ENCODE peak calls at places on chromosome 1, in six cellular contexts. P, U, N, G, Q and I are unnamed samples.

GRCh38 chr1:220717800-220718640 is 27.9 kb downstream of the C1orf115 start:
- DNase-seq in N (no peak), G (no peak), Q (no peak), P (no peak), U (no peak), I (no peak)

GRCh38 chr1:38115251-38115650 is 68.7 kb upstream of the POU3F1 start:
- DNase-seq in P (no peak), N (no peak), Q (no peak), G (no peak), U (no peak), I (no peak)

GRCh38 chr1:51519857-51520699 is 1.0 kb upstream of the EPS15 start:
- DNase-seq in Q (no peak), N (no peak), P (peak), U (no peak), G (peak), I (no peak)

GRCh38 chr1:42324398-42325013 is 10.5 kb downstream of the FOXJ3 start:
- DNase-seq in U (no peak), Q (no peak), G (no peak), P (no peak), N (no peak), I (no peak)

GRCh38 chr1:204296431-204296988 is 63.2 kb downstream of the PLEKHA6 start:
- DNase-seq in G (peak), P (peak), Q (peak), U (no peak), N (no peak), I (no peak)

GRCh38 chr1:237112663-237113062 is 70.7 kb downstream of the RYR2 start:
- DNase-seq in U (no peak), N (no peak), Q (no peak), G (no peak), P (no peak), I (no peak)

GRCh38 chr1:83822206-83822605 is 176.7 kb downstream of the TTLL7 start:
- DNase-seq in G (no peak), N (no peak), P (peak), Q (no peak), U (no peak), I (no peak)

GRCh38 chr1:103788377-103788776 is 38.7 kb downstream of the AMY1C start:
- DNase-seq in P (peak), Q (no peak), G (no peak), N (no peak), U (no peak), I (no peak)

GRCh38 chr1:200911361-200911760 is 16.7 kb downstream of the INAVA start:
- DNase-seq in P (no peak), U (no peak), G (no peak), Q (no peak), N (no peak), I (no peak)

GRCh38 chr1:10146391-10146790 is 64.0 kb upstream of the KIF1B start:
- DNase-seq in G (no peak), N (no peak), U (no peak), Q (no peak), P (peak), I (no peak)

GRCh38 chr1:10667815-10668214 is 128.6 kb downstream of the CASZ1 start:
- DNase-seq in Q (no peak), N (no peak), P (no peak), U (no peak), G (no peak), I (no peak)

GRCh38 chr1:64895500-64895899 is 70.8 kb downstream of the JAK1 start:
- DNase-seq in U (no peak), P (no peak), G (no peak), N (no peak), Q (no peak), I (no peak)

GRCh38 chr1:58783993-58784757 is at the start of gene JUN:
- DNase-seq in G (peak), U (peak), N (peak), Q (peak), P (peak), I (peak)

GRCh38 chr1:112633628-112634027 is 14.0 kb downstream of the CAPZA1 start:
- DNase-seq in N (no peak), G (no peak), U (no peak), P (no peak), Q (no peak), I (no peak)

GRCh38 chr1:170790651-170791071 is 126.7 kb downstream of the PRRX1 start:
- DNase-seq in G (peak), N (no peak), U (no peak), P (peak), Q (no peak), I (no peak)

GRCh38 chr1:6103111-6103853 is 57.6 kb downstream of the KCNAB2 start:
- DNase-seq in P (no peak), Q (no peak), G (no peak), U (no peak), N (no peak), I (no peak)

GRCh38 chr1:44588551-44588950 is 85.7 kb downstream of the TMEM53 start:
- DNase-seq in N (no peak), P (no peak), G (no peak), U (no peak), Q (no peak), I (no peak)

GRCh38 chr1:201229771-201230635 is 39.4 kb downstream of the IGFN1 start:
- DNase-seq in P (peak), G (peak), N (no peak), Q (no peak), U (no peak), I (no peak)

GRCh38 chr1:51328279-51328678 is 2.1 kb downstream of the TTC39A start:
- DNase-seq in U (no peak), G (peak), P (peak), Q (no peak), N (no peak), I (no peak)

GRCh38 chr1:43634729-43635128 is 15.2 kb upstream of the KDM4A start:
- DNase-seq in N (no peak), G (no peak), P (peak), U (no peak), Q (peak), I (no peak)

GRCh38 chr1:55321947-55322346 is 106.8 kb upstream of the USP24 start:
- DNase-seq in N (no peak), G (peak), P (peak), Q (no peak), U (no peak), I (no peak)

GRCh38 chr1:101996830-101997485 is at the start of gene OLFM3:
- DNase-seq in N (no peak), Q (peak), G (no peak), P (peak), U (no peak), I (no peak)

GRCh38 chr1:41122851-41123518 is 101.5 kb upstream of the SLFNL1 start:
- DNase-seq in N (no peak), U (no peak), G (peak), Q (peak), P (peak), I (no peak)

GRCh38 chr1:14970799-14971141 is 182.8 kb upstream of the TMEM51 start:
- DNase-seq in U (no peak), G (no peak), N (no peak), P (peak), Q (no peak), I (no peak)

GRCh38 chr1:113593550-113594288 is 165.6 kb downstream of the PHTF1 start:
- DNase-seq in P (no peak), U (no peak), G (no peak), N (no peak), Q (no peak), I (no peak)

GRCh38 chr1:247357062-247357780 is 25.6 kb upstream of the ZNF496 start:
- DNase-seq in P (peak), Q (no peak), U (no peak), N (no peak), G (peak), I (no peak)

GRCh38 chr1:77672374-77672773 is 10.1 kb downstream of the ZZZ3 start:
- DNase-seq in Q (no peak), P (no peak), U (no peak), N (no peak), G (no peak), I (no peak)

GRCh38 chr1:236489710-236490377 is 33.9 kb upstream of the LGALS8 start:
- DNase-seq in P (peak), G (peak), U (no peak), N (no peak), Q (peak), I (no peak)

GRCh38 chr1:232538224-232538942 is 91.5 kb downstream of the SIPA1L2 start:
- DNase-seq in G (no peak), U (no peak), N (no peak), P (peak), Q (peak), I (no peak)